ENCODE peak calls at places on chromosome 16, in nine cellular contexts. W, P, M, Z, R, X, T, H and L are unnamed samples.

GRCh38 chr16:56734429-56734828 is 4.5 kb downstream of the NUP93 start:
- DNase-seq in W (no peak), P (no peak), M (no peak), Z (no peak), R (no peak), X (no peak), T (no peak), H (no peak), L (no peak)

GRCh38 chr16:90035902-90036301 is 16.6 kb upstream of the DBNDD1 start:
- DNase-seq in W (no peak), P (no peak), M (peak), Z (no peak), R (no peak), X (no peak), T (peak), H (no peak), L (no peak)

GRCh38 chr16:19375561-19376158 is 42.0 kb upstream of the TMC5 start:
- DNase-seq in W (peak), P (no peak), M (no peak), Z (peak), R (peak), X (no peak), T (peak), H (peak), L (peak)

GRCh38 chr16:83245061-83245460 is 562.7 kb upstream of the HSBP1 start:
- DNase-seq in W (peak), P (no peak), M (no peak), Z (no peak), R (no peak), X (no peak), T (no peak), H (no peak), L (no peak)

GRCh38 chr16:78252757-78253156 is 153.3 kb downstream of the WWOX start:
- DNase-seq in W (no peak), P (no peak), M (no peak), Z (no peak), R (no peak), X (no peak), T (no peak), H (no peak), L (no peak)

GRCh38 chr16:50653633-50654524 is 27.2 kb downstream of the SNX20 start:
- DNase-seq in W (no peak), P (no peak), M (no peak), Z (no peak), R (no peak), X (no peak), T (no peak), H (no peak), L (no peak)

GRCh38 chr16:56921571-56921970 is 10.4 kb upstream of the HERPUD1 start:
- DNase-seq in W (no peak), P (no peak), M (no peak), Z (no peak), R (no peak), X (no peak), T (no peak), H (no peak), L (no peak)

GRCh38 chr16:9160551-9160911 is 69.1 kb downstream of the HAPSTR1 start:
- DNase-seq in W (no peak), P (no peak), M (no peak), Z (no peak), R (no peak), X (no peak), T (no peak), H (no peak), L (no peak)

GRCh38 chr16:838741-839140 is 38.2 kb upstream of the GNG13 start:
- DNase-seq in W (no peak), P (no peak), M (no peak), Z (no peak), R (no peak), X (no peak), T (no peak), H (no peak), L (no peak)

GRCh38 chr16:9225527-9226316 is 134.3 kb downstream of the HAPSTR1 start:
- DNase-seq in W (no peak), P (no peak), M (no peak), Z (no peak), R (peak), X (no peak), T (peak), H (no peak), L (no peak)

GRCh38 chr16:19348578-19349315 is 63.2 kb downstream of the CLEC19A start:
- DNase-seq in W (no peak), P (no peak), M (peak), Z (no peak), R (peak), X (no peak), T (peak), H (no peak), L (no peak)

GRCh38 chr16:15760129-15760528 is 96.7 kb downstream of the MYH11 start:
- DNase-seq in W (no peak), P (no peak), M (no peak), Z (no peak), R (no peak), X (no peak), T (no peak), H (no peak), L (no peak)

GRCh38 chr16:23452221-23452571 is 793 bp downstream of the COG7 start:
- DNase-seq in W (no peak), P (no peak), M (no peak), Z (no peak), R (no peak), X (no peak), T (peak), H (no peak), L (no peak)

GRCh38 chr16:8173111-8173644 is 417.1 kb downstream of the TMEM114 start:
- DNase-seq in W (peak), P (peak), M (no peak), Z (peak), R (peak), X (peak), T (peak), H (peak), L (peak)

GRCh38 chr16:80300876-80301275 is 239.9 kb upstream of the DYNLRB2 start:
- DNase-seq in W (no peak), P (no peak), M (no peak), Z (no peak), R (no peak), X (no peak), T (no peak), H (no peak), L (no peak)

GRCh38 chr16:55039511-55039910 is 108.8 kb downstream of the IRX5 start:
- DNase-seq in W (no peak), P (no peak), M (no peak), Z (no peak), R (no peak), X (no peak), T (no peak), H (no peak), L (no peak)

GRCh38 chr16:50308237-50308965 is 42.0 kb downstream of the ADCY7 start:
- DNase-seq in W (no peak), P (peak), M (peak), Z (no peak), R (no peak), X (peak), T (no peak), H (no peak), L (no peak)

GRCh38 chr16:11182381-11182780 is 73.6 kb downstream of the SOCS1 start:
- DNase-seq in W (no peak), P (no peak), M (no peak), Z (no peak), R (no peak), X (no peak), T (no peak), H (no peak), L (no peak)

GRCh38 chr16:85686912-85687591 is 1.7 kb downstream of the GINS2 start:
- DNase-seq in W (no peak), P (no peak), M (no peak), Z (peak), R (no peak), X (no peak), T (no peak), H (no peak), L (no peak)

GRCh38 chr16:88390265-88390664 is 7.5 kb downstream of the ZNF469 start:
- DNase-seq in W (no peak), P (no peak), M (peak), Z (no peak), R (no peak), X (no peak), T (no peak), H (peak), L (no peak)

GRCh38 chr16:14101415-14101814 is 30.3 kb downstream of the MRTFB start:
- DNase-seq in W (no peak), P (no peak), M (no peak), Z (no peak), R (no peak), X (no peak), T (no peak), H (no peak), L (no peak)

GRCh38 chr16:67284699-67285646 is 5.6 kb downstream of the PLEKHG4 start:
- DNase-seq in W (peak), P (no peak), M (peak), Z (peak), R (peak), X (peak), T (peak), H (no peak), L (peak)

GRCh38 chr16:8863594-8864424 is 5.0 kb downstream of the CARHSP1 start:
- DNase-seq in W (peak), P (no peak), M (peak), Z (peak), R (no peak), X (no peak), T (peak), H (peak), L (peak)

GRCh38 chr16:71917900-71918299 is 22.6 kb downstream of the IST1 start:
- DNase-seq in W (peak), P (no peak), M (no peak), Z (no peak), R (no peak), X (no peak), T (no peak), H (no peak), L (no peak)

GRCh38 chr16:72568502-72568901 is 396.5 kb upstream of the PMFBP1 start:
- DNase-seq in W (no peak), P (no peak), M (no peak), Z (no peak), R (no peak), X (no peak), T (no peak), H (no peak), L (no peak)